ENCODE peak calls at places on chromosomes 11 and 22, in six cellular contexts. Q is LHCN-M2; E is NCI-H187; S is H4; A is activated CD4-positive, alpha-beta T cell treated with anti-CD3 and anti-CD28 coated beads, Interleukin-2, amount 50 U/mL, for 48 hours; K is NCI-H446 treated with DMSO at 0.1 percent for 48 hours. F is an unnamed sample.
A peak's percentile ranks its signal among the peaks of the same experiment; 100 is the strongest.

GRCh38 chr11:92837595-92837994 is 131.9 kb upstream of the MTNR1B start:
- DNase-seq in Q (no peak), E (no peak), S (no peak), A (no peak), K (no peak), F (no peak)

GRCh38 chr11:70100283-70100610 is 22.1 kb downstream of the ANO1 start:
- DNase-seq in Q (no peak), E (no peak), S (no peak), A (no peak), K (no peak), F (no peak)

GRCh38 chr22:27107824-27108223 is 450.4 kb downstream of the MIAT start:
- DNase-seq in Q (peak; percentile 96), E (no peak), S (peak; percentile 87), A (no peak), K (peak; percentile 98), F (peak; percentile 76)

GRCh38 chr11:61917357-61918109 is at the start of gene RAB3IL1:
- DNase-seq in Q (peak; percentile 29), E (no peak), S (no peak), A (peak; percentile 11), K (no peak), F (peak; percentile 44)

GRCh38 chr11:61773356-61773755 is 19.0 kb downstream of the TMEM258 start:
- DNase-seq in Q (no peak), E (no peak), S (no peak), A (no peak), K (no peak), F (no peak)

GRCh38 chr22:49090853-49091135 is 736.9 kb downstream of the BRD1 start:
- DNase-seq in Q (no peak), E (no peak), S (no peak), A (no peak), K (no peak), F (no peak)

GRCh38 chr11:44572884-44573283 is 7.4 kb downstream of the CD82 start:
- DNase-seq in Q (no peak), E (no peak), S (no peak), A (peak; percentile 50), K (no peak), F (no peak)

GRCh38 chr22:29727248-29727551 is 7.4 kb downstream of the CABP7 start:
- DNase-seq in Q (peak; percentile 43), E (no peak), S (no peak), A (peak; percentile 26), K (no peak), F (peak; percentile 63)

GRCh38 chr11:45180888-45181594 is 34.6 kb downstream of the PRDM11 start:
- DNase-seq in Q (peak; percentile 40), E (no peak), S (peak; percentile 78), A (peak; percentile 41), K (no peak), F (peak; percentile 84)

GRCh38 chr22:26568207-26568706 is 21.7 kb downstream of the TPST2 start:
- DNase-seq in Q (no peak), E (no peak), S (no peak), A (no peak), K (no peak), F (no peak)

GRCh38 chr22:25447689-25448434 is 116.6 kb upstream of the GRK3 start:
- DNase-seq in Q (peak; percentile 83), E (peak; percentile 61), S (peak; percentile 69), A (peak; percentile 89), K (peak; percentile 57), F (peak; percentile 97)

GRCh38 chr22:26586556-26587325 is 3.2 kb downstream of the TPST2 start:
- DNase-seq in Q (no peak), E (no peak), S (no peak), A (no peak), K (no peak), F (no peak)

GRCh38 chr11:128522943-128523518 is 64.3 kb downstream of the ETS1 start:
- DNase-seq in Q (no peak), E (no peak), S (no peak), A (peak; percentile 67), K (no peak), F (peak; percentile 21)

GRCh38 chr11:2590951-2591754 is 108.6 kb downstream of the KCNQ1OT1 start:
- DNase-seq in Q (no peak), E (no peak), S (no peak), A (no peak), K (no peak), F (no peak)

GRCh38 chr22:31857247-31857646 is 87.1 kb upstream of the YWHAH start:
- DNase-seq in Q (no peak), E (peak; percentile 44), S (no peak), A (no peak), K (no peak), F (no peak)